ENCODE peak calls at places on chromosomes 11 and 22, in nine cellular contexts. D, K, G, Q, X, C, M, B and P are unnamed samples.

GRCh38 chr11:13189561-13190435 is 87.8 kb upstream of the BMAL1 start:
- DNase-seq in D (no peak), K (peak), G (no peak), Q (no peak), X (peak), C (no peak), M (peak), B (peak), P (peak)

GRCh38 chr22:23673826-23674690 is 16.8 kb upstream of the RGL4 start:
- DNase-seq in D (no peak), K (peak), G (peak), Q (no peak), X (no peak), C (no peak), M (no peak), B (no peak), P (no peak)

GRCh38 chr22:32080904-32081303 is 37.8 kb downstream of the SLC5A1 start:
- DNase-seq in D (peak), K (peak), G (peak), Q (peak), X (peak), C (peak), M (peak), B (peak), P (peak)

GRCh38 chr11:73538381-73538872 is 59.5 kb downstream of the FAM168A start:
- DNase-seq in D (no peak), K (no peak), G (peak), Q (no peak), X (peak), C (no peak), M (no peak), B (no peak), P (peak)

GRCh38 chr11:109426442-109426841 is 4.5 kb downstream of the C11orf87 start:
- DNase-seq in D (no peak), K (peak), G (peak), Q (no peak), X (no peak), C (peak), M (peak), B (no peak), P (no peak)

GRCh38 chr11:60769273-60769672 is 12.6 kb downstream of the MS4A15 start:
- DNase-seq in D (no peak), K (no peak), G (no peak), Q (no peak), X (no peak), C (no peak), M (no peak), B (no peak), P (no peak)

GRCh38 chr11:581342-581741 is 5.1 kb downstream of the PHRF1 start:
- DNase-seq in D (no peak), K (no peak), G (no peak), Q (no peak), X (no peak), C (no peak), M (no peak), B (no peak), P (no peak)

GRCh38 chr11:67492801-67493547 is 10.1 kb downstream of the AIP start:
- DNase-seq in D (no peak), K (no peak), G (no peak), Q (no peak), X (no peak), C (no peak), M (no peak), B (no peak), P (no peak)

GRCh38 chr11:69390561-69390960 is 90.9 kb upstream of the LINC01488 start:
- DNase-seq in D (no peak), K (no peak), G (no peak), Q (no peak), X (no peak), C (no peak), M (no peak), B (no peak), P (no peak)

GRCh38 chr11:32893091-32893946 is 708 bp downstream of the QSER1 start:
- DNase-seq in D (peak), K (peak), G (peak), Q (peak), X (peak), C (peak), M (peak), B (no peak), P (peak)

GRCh38 chr11:19919050-19919561 is 206.5 kb downstream of the NAV2 start:
- DNase-seq in D (peak), K (peak), G (no peak), Q (peak), X (peak), C (peak), M (peak), B (peak), P (peak)

GRCh38 chr11:128806496-128807261 is 60.4 kb downstream of the KCNJ1 start:
- DNase-seq in D (no peak), K (no peak), G (no peak), Q (no peak), X (no peak), C (no peak), M (peak), B (no peak), P (no peak)

GRCh38 chr22:28882545-28882877 is 861 bp upstream of the ZNRF3 start:
- DNase-seq in D (no peak), K (peak), G (no peak), Q (no peak), X (peak), C (no peak), M (no peak), B (no peak), P (peak)

GRCh38 chr11:17760102-17761029 is 25.8 kb downstream of the KCNC1 start:
- DNase-seq in D (peak), K (peak), G (peak), Q (peak), X (peak), C (peak), M (peak), B (no peak), P (peak)

GRCh38 chr11:115555336-115556090 is 51.3 kb upstream of the CADM1 start:
- DNase-seq in D (no peak), K (no peak), G (no peak), Q (no peak), X (no peak), C (no peak), M (no peak), B (no peak), P (no peak)

GRCh38 chr22:32545801-32546200 is 71.2 kb downstream of the FBXO7 start:
- DNase-seq in D (peak), K (peak), G (no peak), Q (no peak), X (peak), C (no peak), M (no peak), B (no peak), P (peak)

GRCh38 chr22:36344106-36344827 is 43.5 kb downstream of the MYH9 start:
- DNase-seq in D (no peak), K (no peak), G (no peak), Q (no peak), X (no peak), C (no peak), M (no peak), B (no peak), P (no peak)

GRCh38 chr11:43269229-43269928 is 42.4 kb upstream of the API5 start:
- DNase-seq in D (no peak), K (no peak), G (peak), Q (no peak), X (no peak), C (no peak), M (no peak), B (no peak), P (no peak)

GRCh38 chr11:119422505-119423416 is at the start of gene THY1:
- DNase-seq in D (no peak), K (no peak), G (peak), Q (no peak), X (peak), C (no peak), M (peak), B (no peak), P (peak)

GRCh38 chr22:37267128-37267587 is 15.2 kb upstream of the CYTH4 start:
- DNase-seq in D (no peak), K (peak), G (peak), Q (no peak), X (peak), C (no peak), M (no peak), B (no peak), P (peak)

GRCh38 chr11:73230931-73231330 is 12.8 kb downstream of the P2RY2 start:
- DNase-seq in D (no peak), K (no peak), G (no peak), Q (no peak), X (no peak), C (no peak), M (no peak), B (no peak), P (no peak)

GRCh38 chr22:49966041-49966715 is 5.6 kb downstream of the PIM3 start:
- DNase-seq in D (no peak), K (no peak), G (peak), Q (peak), X (no peak), C (no peak), M (no peak), B (no peak), P (no peak)

GRCh38 chr11:126318642-126319373 is 14.9 kb downstream of the DCPS start:
- DNase-seq in D (peak), K (peak), G (no peak), Q (peak), X (peak), C (no peak), M (peak), B (peak), P (peak)

GRCh38 chr11:135027461-135027860 is 615.4 kb upstream of the B3GAT1 start:
- DNase-seq in D (peak), K (peak), G (peak), Q (peak), X (peak), C (no peak), M (peak), B (no peak), P (peak)

GRCh38 chr11:76699461-76700091 is 29.0 kb upstream of the LRRC32 start:
- DNase-seq in D (no peak), K (no peak), G (no peak), Q (no peak), X (no peak), C (no peak), M (peak), B (no peak), P (no peak)

GRCh38 chr22:48824673-48825651 is 1002.7 kb downstream of the BRD1 start:
- DNase-seq in D (no peak), K (no peak), G (no peak), Q (no peak), X (no peak), C (no peak), M (no peak), B (no peak), P (no peak)

GRCh38 chr22:46674367-46674781 is 54.2 kb downstream of the GRAMD4 start:
- DNase-seq in D (no peak), K (no peak), G (no peak), Q (peak), X (no peak), C (no peak), M (no peak), B (no peak), P (no peak)

GRCh38 chr11:111694851-111695250 is 71.3 kb downstream of the PPP2R1B start:
- DNase-seq in D (peak), K (peak), G (no peak), Q (no peak), X (peak), C (peak), M (peak), B (peak), P (peak)

GRCh38 chr11:91243630-91244029 is 981.0 kb upstream of the FAT3 start:
- DNase-seq in D (no peak), K (peak), G (no peak), Q (no peak), X (peak), C (no peak), M (no peak), B (no peak), P (peak)

GRCh38 chr11:91244921-91245320 is 979.7 kb upstream of the FAT3 start:
- DNase-seq in D (no peak), K (no peak), G (no peak), Q (no peak), X (no peak), C (no peak), M (no peak), B (no peak), P (no peak)

GRCh38 chr11:91243065-91243464 is 981.6 kb upstream of the FAT3 start:
- DNase-seq in D (no peak), K (peak), G (no peak), Q (no peak), X (no peak), C (no peak), M (no peak), B (no peak), P (no peak)

GRCh38 chr11:91248199-91248807 is 976.3 kb upstream of the FAT3 start:
- DNase-seq in D (peak), K (peak), G (peak), Q (no peak), X (peak), C (peak), M (peak), B (no peak), P (peak)
- TF ChIP-seq CTCF in D (peak), K (peak), G (peak), Q (peak), X (peak), C (peak), M (peak), B (peak), P (peak)

DNA sequence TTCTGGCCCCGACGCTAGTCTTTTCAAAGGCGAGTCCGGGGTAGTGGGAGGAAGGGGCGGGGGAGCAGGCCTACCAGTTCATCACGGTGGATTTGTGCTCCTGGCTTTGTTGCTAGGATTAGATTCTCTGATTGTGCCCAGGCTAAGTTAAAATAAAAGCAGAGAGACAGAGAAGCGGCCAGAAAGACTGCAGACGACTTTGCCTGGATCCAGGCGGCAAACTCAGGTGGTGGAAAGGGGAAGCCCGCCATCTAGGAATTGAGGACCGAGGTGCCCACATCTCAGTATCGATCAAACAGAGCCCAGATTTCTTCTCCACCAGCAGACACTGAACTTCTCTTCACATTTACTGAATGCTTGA is 2.6 kb downstream of the FAT3 start:
- DNase-seq in D (no peak), K (no peak), G (peak), Q (no peak), X (no peak), C (no peak), M (no peak), B (no peak), P (no peak)
- H3K4me3 ChIP-seq in D (peak), K (no peak), G (peak), Q (no peak), X (peak), C (peak), M (no peak), B (peak), P (no peak)

GRCh38 chr22:17164392-17165024 is 5.4 kb upstream of the HDHD5 start:
- DNase-seq in D (no peak), K (peak), G (no peak), Q (no peak), X (no peak), C (peak), M (peak), B (no peak), P (no peak)
- TF ChIP-seq CTCF in D (peak), K (peak), G (peak), Q (no peak), X (peak), C (no peak), M (peak), B (peak), P (peak)

GRCh38 chr11:35165416-35166368 is 26.7 kb downstream of the CD44 start:
- DNase-seq in D (peak), K (peak), G (peak), Q (peak), X (peak), C (peak), M (peak), B (peak), P (peak)
- H3K4me3 ChIP-seq in D (no peak), K (no peak), G (no peak), Q (no peak), X (no peak), C (no peak), M (no peak), B (no peak), P (no peak)

DNA sequence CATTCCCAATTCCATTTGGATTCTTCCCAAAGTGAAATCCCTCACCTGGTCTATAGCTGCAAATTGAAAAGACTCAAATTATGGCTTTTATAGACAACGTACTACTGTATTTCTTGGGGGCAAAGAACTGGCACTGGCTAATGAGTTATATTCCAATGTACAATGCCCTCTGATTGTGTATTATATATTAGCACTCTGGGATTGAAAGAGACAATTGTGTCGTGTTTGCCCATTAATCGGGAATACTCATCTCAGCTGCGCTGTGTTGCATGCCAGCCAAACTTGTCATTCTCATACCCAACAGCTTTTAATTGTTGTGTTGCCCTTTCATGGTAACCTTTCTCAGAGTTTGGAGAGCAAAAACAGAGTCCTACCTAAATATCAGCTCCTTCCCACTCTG is 55.0 kb upstream of the ZBTB44 start:
- DNase-seq in D (no peak), K (no peak), G (no peak), Q (no peak), X (no peak), C (no peak), M (no peak), B (no peak), P (no peak)
- TF ChIP-seq CTCF in D (no peak), K (no peak), G (no peak), Q (no peak), X (no peak), C (no peak), M (no peak), B (no peak), P (no peak)

DNA sequence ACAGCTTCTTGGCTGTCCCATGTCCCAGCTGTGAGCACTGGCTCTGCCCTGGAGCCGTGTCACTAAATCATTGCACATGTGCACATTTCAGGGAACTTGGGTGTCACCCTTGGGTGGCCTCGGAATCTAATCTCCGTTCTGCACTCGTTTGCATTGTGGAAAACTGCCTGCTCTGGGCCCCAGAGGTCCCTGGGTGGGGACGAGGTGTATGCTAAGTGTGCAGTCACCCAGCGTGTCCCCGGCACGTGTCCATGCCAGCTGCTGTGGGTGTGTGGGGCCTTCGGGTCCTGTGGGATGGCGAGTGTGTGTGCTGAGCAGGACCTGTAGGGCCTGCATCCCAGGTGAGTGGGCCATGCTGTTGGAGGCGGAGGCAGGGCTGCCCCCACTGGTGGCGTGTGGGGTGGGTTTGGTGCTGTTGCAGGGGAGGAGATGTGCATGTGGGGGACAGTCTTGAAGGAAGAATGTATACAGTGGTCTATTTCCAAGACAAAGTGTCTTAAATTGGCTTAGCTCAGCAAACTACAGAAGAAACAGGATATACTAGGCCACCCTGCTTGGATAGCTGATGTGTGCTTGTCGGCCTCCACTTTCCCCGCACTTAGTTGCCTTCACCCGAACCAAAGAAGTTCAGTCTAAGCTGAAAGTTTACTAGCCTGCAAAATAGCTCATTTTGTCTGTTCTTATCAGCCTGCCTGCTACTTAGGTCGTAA is 14.6 kb downstream of the TANGO2 start:
- DNase-seq in D (no peak), K (no peak), G (no peak), Q (no peak), X (no peak), C (no peak), M (no peak), B (no peak), P (no peak)
- H3K4me3 ChIP-seq in D (no peak), K (no peak), G (no peak), Q (no peak), X (no peak), C (no peak), M (no peak), B (no peak), P (no peak)

DNA sequence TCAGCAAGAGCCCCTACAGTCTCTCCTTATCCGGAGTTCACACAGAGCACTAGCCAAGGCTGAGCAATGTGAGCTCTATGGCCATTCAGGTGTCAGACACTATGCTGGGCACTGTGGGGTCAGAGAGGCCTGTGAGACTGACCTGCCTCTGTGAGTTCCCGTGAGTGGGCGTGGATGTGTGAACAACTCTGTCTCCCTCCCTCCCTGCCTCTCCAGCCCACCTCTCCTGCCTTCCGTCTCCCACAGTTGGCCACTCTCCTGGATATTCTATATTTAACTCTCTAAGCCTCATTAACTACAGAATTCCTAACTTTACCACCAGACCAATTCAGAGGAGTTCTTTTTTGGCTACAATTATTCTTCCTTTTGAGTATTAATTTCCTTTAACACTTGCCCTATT is 191.6 kb upstream of the NCAM1 start:
- DNase-seq in D (no peak), K (no peak), G (no peak), Q (no peak), X (no peak), C (no peak), M (no peak), B (no peak), P (no peak)
- TF ChIP-seq CTCF in D (no peak), K (no peak), G (no peak), Q (no peak), X (no peak), C (no peak), M (no peak), B (no peak), P (no peak)

GRCh38 chr11:30583505-30584280 is 2.5 kb downstream of the MPPED2 start:
- DNase-seq in D (no peak), K (no peak), G (peak), Q (peak), X (no peak), C (no peak), M (peak), B (no peak), P (no peak)

GRCh38 chr11:30585892-30586250 is 282 bp downstream of the MPPED2 start:
- DNase-seq in D (no peak), K (no peak), G (peak), Q (peak), X (peak), C (no peak), M (no peak), B (no peak), P (no peak)

GRCh38 chr11:30581646-30582045 is 4.5 kb downstream of the MPPED2 start:
- DNase-seq in D (no peak), K (no peak), G (no peak), Q (no peak), X (no peak), C (no peak), M (no peak), B (no peak), P (no peak)

GRCh38 chr11:30586251-30587144 is at the start of gene MPPED2:
- DNase-seq in D (no peak), K (peak), G (peak), Q (peak), X (no peak), C (peak), M (no peak), B (no peak), P (peak)

GRCh38 chr11:30585067-30585891 is 874 bp downstream of the MPPED2 start:
- DNase-seq in D (no peak), K (no peak), G (peak), Q (peak), X (no peak), C (no peak), M (no peak), B (no peak), P (no peak)
- H3K4me3 ChIP-seq in D (peak), K (peak), G (peak), Q (peak), X (peak), C (peak), M (peak), B (peak), P (peak)